ENCODE peak calls at places on chromosomes 3 and 15, in five cellular contexts. One of them, this sample, is unnamed.
A peak's percentile ranks its signal among the peaks of the same experiment; 100 is the strongest.

GRCh38 chr3:174335324-174335723 is 523.8 kb upstream of the NAALADL2 start:
- DNase-seq in H1: no peak
- DNase-seq in K562: no peak
- DNase-seq in endothelial cell of umbilical vein: no peak
- DNase-seq in WTC11: no peak
- DNase-seq in this sample: no peak

GRCh38 chr15:70259640-70260066 is 161.9 kb upstream of the TLE3 start:
- DNase-seq in K562: peak; percentile 39
- DNase-seq in WTC11: peak; percentile 45
- DNase-seq in H1: no peak
- DNase-seq in endothelial cell of umbilical vein: no peak
- DNase-seq in this sample: peak; percentile 62

GRCh38 chr3:37197810-37198371 is 23.5 kb upstream of the LRRFIP2 start:
- DNase-seq in K562: no peak
- DNase-seq in WTC11: no peak
- DNase-seq in H1: no peak
- DNase-seq in endothelial cell of umbilical vein: no peak
- DNase-seq in this sample: no peak

GRCh38 chr3:71112576-71112975 is 471.0 kb downstream of the FOXP1 start:
- DNase-seq in H1: no peak
- DNase-seq in K562: no peak
- DNase-seq in WTC11: no peak
- DNase-seq in endothelial cell of umbilical vein: peak; percentile 45
- DNase-seq in this sample: no peak

GRCh38 chr15:61374848-61375247 is 145.7 kb upstream of the RORA start:
- DNase-seq in WTC11: no peak
- DNase-seq in K562: no peak
- DNase-seq in endothelial cell of umbilical vein: no peak
- DNase-seq in H1: no peak
- DNase-seq in this sample: no peak

GRCh38 chr3:54376941-54377578 is 254.7 kb downstream of the CACNA2D3 start:
- DNase-seq in endothelial cell of umbilical vein: no peak
- DNase-seq in WTC11: no peak
- DNase-seq in H1: no peak
- DNase-seq in K562: no peak
- DNase-seq in this sample: no peak

GRCh38 chr3:122680381-122681293 is at the start of gene PARP14:
- DNase-seq in H1: peak; percentile 75
- DNase-seq in K562: peak; percentile 58
- DNase-seq in endothelial cell of umbilical vein: peak; percentile 77
- DNase-seq in WTC11: peak; percentile 66
- DNase-seq in this sample: peak; percentile 52

GRCh38 chr15:71559098-71559497 is 251.3 kb upstream of the NR2E3 start:
- DNase-seq in WTC11: no peak
- DNase-seq in K562: no peak
- DNase-seq in endothelial cell of umbilical vein: no peak
- DNase-seq in H1: no peak
- DNase-seq in this sample: no peak

GRCh38 chr15:73079570-73079969 is 27.3 kb downstream of the NEO1 start:
- DNase-seq in H1: no peak
- DNase-seq in WTC11: no peak
- DNase-seq in endothelial cell of umbilical vein: peak; percentile 83
- DNase-seq in K562: no peak
- DNase-seq in this sample: no peak

GRCh38 chr3:62134061-62134496 is 239.3 kb downstream of the FEZF2 start:
- DNase-seq in WTC11: no peak
- DNase-seq in H1: no peak
- DNase-seq in endothelial cell of umbilical vein: peak; percentile 74
- DNase-seq in K562: no peak
- DNase-seq in this sample: no peak

GRCh38 chr15:26889298-26889898 is 22.5 kb downstream of the GABRA5 start:
- DNase-seq in endothelial cell of umbilical vein: peak; percentile 75
- DNase-seq in H1: peak; percentile 76
- DNase-seq in K562: peak; percentile 44
- DNase-seq in WTC11: peak; percentile 74
- DNase-seq in this sample: peak; percentile 48

GRCh38 chr15:39587291-39587909 is 6.5 kb downstream of the THBS1 start:
- DNase-seq in H1: no peak
- DNase-seq in endothelial cell of umbilical vein: peak; percentile 74
- DNase-seq in K562: no peak
- DNase-seq in WTC11: no peak
- DNase-seq in this sample: no peak

GRCh38 chr3:144187531-144188230 is 216.1 kb downstream of the DIPK2A start:
- DNase-seq in endothelial cell of umbilical vein: no peak
- DNase-seq in K562: no peak
- DNase-seq in H1: no peak
- DNase-seq in WTC11: no peak
- DNase-seq in this sample: no peak

GRCh38 chr15:29570121-29570930 is 251.9 kb downstream of the TJP1 start:
- DNase-seq in WTC11: peak; percentile 58
- DNase-seq in H1: peak; percentile 70
- DNase-seq in endothelial cell of umbilical vein: peak; percentile 2
- DNase-seq in K562: no peak
- DNase-seq in this sample: no peak

GRCh38 chr3:33364531-33365128 is 75.6 kb downstream of the UBP1 start:
- DNase-seq in endothelial cell of umbilical vein: no peak
- DNase-seq in K562: no peak
- DNase-seq in WTC11: no peak
- DNase-seq in H1: no peak
- DNase-seq in this sample: no peak

GRCh38 chr3:169907476-169907875 is 3.9 kb upstream of the SAMD7 start:
- DNase-seq in H1: no peak
- DNase-seq in endothelial cell of umbilical vein: no peak
- DNase-seq in WTC11: no peak
- DNase-seq in K562: no peak
- DNase-seq in this sample: no peak
- TF ChIP-seq JUN in H1: no peak
- TF ChIP-seq JUN in endothelial cell of umbilical vein: no peak
- TF ChIP-seq JUN in WTC11: no peak
- TF ChIP-seq JUN in K562: no peak
- TF ChIP-seq JUN in this sample: no peak

DNA sequence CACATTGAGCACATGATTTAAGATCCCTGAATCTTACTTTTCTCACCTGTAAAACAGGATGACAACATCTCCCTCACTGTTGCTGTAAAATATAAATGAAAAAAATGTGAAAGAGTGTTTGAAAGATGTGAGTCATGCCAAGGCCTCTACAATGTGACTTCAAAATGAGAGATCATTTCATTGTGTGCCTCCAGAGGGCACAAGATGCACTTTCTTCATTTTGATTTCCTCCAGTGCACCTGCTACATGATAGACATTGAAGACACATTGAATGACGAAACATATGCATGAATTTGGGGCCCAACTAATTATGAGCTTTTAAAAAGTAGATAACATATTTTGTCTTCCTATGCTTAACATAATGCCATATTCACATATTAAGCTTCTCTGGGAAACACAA is 170.3 kb downstream of the MOBP start:
- DNase-seq in endothelial cell of umbilical vein: peak; percentile 82
- DNase-seq in H1: no peak
- DNase-seq in K562: peak; percentile 35
- DNase-seq in WTC11: no peak
- DNase-seq in this sample: peak; percentile 62
- TF ChIP-seq JUN in endothelial cell of umbilical vein: peak; percentile 64
- TF ChIP-seq JUN in H1: no peak
- TF ChIP-seq JUN in K562: no peak
- TF ChIP-seq JUN in WTC11: no peak
- TF ChIP-seq JUN in this sample: no peak

GRCh38 chr3:119898478-119899177 is 116.7 kb downstream of the NR1I2 start:
- DNase-seq in H1: no peak
- DNase-seq in WTC11: no peak
- DNase-seq in endothelial cell of umbilical vein: no peak
- DNase-seq in K562: no peak
- DNase-seq in this sample: no peak
- TF ChIP-seq JUN in H1: no peak
- TF ChIP-seq JUN in WTC11: no peak
- TF ChIP-seq JUN in endothelial cell of umbilical vein: no peak
- TF ChIP-seq JUN in K562: no peak
- TF ChIP-seq JUN in this sample: no peak

GRCh38 chr15:52528465-52529288 is at the start of gene MYO5A:
- DNase-seq in endothelial cell of umbilical vein: peak; percentile 75
- DNase-seq in H1: peak; percentile 79
- DNase-seq in K562: peak; percentile 82
- DNase-seq in WTC11: peak; percentile 78
- DNase-seq in this sample: peak; percentile 85

GRCh38 chr15:52527196-52527897 is 1.3 kb downstream of the MYO5A start:
- DNase-seq in K562: no peak
- DNase-seq in WTC11: no peak
- DNase-seq in H1: no peak
- DNase-seq in endothelial cell of umbilical vein: peak; percentile 12
- DNase-seq in this sample: no peak

GRCh38 chr15:52527898-52528464 is 699 bp downstream of the MYO5A start:
- DNase-seq in WTC11: no peak
- DNase-seq in endothelial cell of umbilical vein: peak; percentile 57
- DNase-seq in H1: peak; percentile 51
- DNase-seq in K562: no peak
- DNase-seq in this sample: peak; percentile 34

GRCh38 chr15:52529940-52530339 is 1.3 kb upstream of the MYO5A start:
- DNase-seq in H1: no peak
- DNase-seq in endothelial cell of umbilical vein: no peak
- DNase-seq in K562: no peak
- DNase-seq in WTC11: no peak
- DNase-seq in this sample: no peak

DNA sequence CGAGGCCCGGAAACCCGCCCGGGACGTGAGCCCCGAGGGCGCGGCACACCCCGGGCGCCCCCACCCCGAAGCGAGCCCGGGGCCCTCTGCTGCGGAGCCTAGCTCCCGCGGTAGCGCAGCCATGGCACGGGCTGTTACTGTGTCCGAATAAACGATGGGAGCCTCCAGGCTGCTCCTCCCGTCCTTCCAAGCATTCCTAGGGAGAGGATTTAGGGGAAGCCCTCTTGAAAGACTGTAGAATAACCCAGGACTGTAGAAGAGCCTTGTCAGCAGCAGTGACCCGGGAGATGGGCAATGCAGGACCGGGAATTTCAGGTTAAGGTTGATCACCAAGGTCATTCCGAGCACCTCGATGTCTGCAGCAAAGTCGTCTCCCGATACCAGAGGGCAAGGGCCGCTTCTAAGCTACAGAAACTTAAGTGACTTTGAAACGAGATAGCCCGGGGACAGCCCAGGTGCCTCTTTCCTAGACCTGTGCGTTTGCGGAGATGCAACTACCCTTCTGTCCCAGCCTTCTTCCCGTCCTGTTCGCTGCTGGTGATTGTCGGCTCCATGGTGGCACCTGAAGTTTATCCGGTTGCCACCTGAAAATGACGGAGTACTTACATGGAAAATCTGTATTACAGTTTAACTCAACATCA is 729 bp upstream of the MYO5A start:
- DNase-seq in K562: no peak
- DNase-seq in endothelial cell of umbilical vein: no peak
- DNase-seq in WTC11: peak; percentile 25
- DNase-seq in H1: peak; percentile 81
- DNase-seq in this sample: no peak
- TF ChIP-seq JUN in K562: no peak
- TF ChIP-seq JUN in endothelial cell of umbilical vein: no peak
- TF ChIP-seq JUN in WTC11: no peak
- TF ChIP-seq JUN in H1: no peak
- TF ChIP-seq JUN in this sample: no peak

DNA sequence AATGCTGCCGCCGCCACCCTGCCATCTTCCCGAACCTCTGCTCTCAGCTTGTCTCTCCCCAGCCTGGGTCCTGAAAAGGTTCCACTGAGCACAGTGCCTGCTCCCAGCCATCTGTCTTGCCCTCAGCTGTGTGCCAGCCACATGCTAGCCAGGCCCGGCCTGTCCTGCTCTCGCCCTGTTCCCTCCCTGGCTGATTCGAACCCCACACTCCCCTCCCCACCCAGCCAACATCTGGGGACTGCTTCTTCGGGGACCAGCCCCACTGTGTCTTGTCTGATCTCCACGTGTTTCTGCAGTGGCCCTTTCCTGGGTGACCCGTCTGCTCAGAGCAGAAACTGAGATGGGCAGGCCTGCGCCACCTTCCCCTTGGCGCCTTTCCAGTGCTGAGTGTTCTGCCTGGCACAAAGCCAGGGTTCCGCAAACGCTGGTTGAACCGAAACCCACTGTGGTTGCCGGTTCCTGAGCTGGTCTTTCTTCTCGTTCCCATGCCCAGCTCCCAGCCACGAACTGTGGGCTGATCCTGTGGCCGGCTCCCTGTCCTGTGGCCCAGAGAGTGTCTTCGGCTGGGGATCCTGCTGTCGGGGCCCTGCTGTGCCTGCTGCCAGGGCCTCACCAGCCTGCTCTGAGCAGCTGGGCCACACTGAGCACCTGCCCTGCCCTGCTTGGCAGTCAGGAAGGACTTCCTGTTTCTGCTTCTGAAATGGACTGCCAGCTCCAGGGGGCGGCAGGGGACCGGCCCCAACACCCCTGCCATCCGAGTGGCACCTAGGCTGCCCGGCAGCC is 62.7 kb upstream of the KLF13 start:
- DNase-seq in H1: peak; percentile 41
- DNase-seq in endothelial cell of umbilical vein: peak; percentile 10
- DNase-seq in K562: no peak
- DNase-seq in WTC11: peak; percentile 7
- DNase-seq in this sample: no peak
- TF ChIP-seq JUN in H1: no peak
- TF ChIP-seq JUN in endothelial cell of umbilical vein: no peak
- TF ChIP-seq JUN in K562: no peak
- TF ChIP-seq JUN in WTC11: no peak
- TF ChIP-seq JUN in this sample: no peak

DNA sequence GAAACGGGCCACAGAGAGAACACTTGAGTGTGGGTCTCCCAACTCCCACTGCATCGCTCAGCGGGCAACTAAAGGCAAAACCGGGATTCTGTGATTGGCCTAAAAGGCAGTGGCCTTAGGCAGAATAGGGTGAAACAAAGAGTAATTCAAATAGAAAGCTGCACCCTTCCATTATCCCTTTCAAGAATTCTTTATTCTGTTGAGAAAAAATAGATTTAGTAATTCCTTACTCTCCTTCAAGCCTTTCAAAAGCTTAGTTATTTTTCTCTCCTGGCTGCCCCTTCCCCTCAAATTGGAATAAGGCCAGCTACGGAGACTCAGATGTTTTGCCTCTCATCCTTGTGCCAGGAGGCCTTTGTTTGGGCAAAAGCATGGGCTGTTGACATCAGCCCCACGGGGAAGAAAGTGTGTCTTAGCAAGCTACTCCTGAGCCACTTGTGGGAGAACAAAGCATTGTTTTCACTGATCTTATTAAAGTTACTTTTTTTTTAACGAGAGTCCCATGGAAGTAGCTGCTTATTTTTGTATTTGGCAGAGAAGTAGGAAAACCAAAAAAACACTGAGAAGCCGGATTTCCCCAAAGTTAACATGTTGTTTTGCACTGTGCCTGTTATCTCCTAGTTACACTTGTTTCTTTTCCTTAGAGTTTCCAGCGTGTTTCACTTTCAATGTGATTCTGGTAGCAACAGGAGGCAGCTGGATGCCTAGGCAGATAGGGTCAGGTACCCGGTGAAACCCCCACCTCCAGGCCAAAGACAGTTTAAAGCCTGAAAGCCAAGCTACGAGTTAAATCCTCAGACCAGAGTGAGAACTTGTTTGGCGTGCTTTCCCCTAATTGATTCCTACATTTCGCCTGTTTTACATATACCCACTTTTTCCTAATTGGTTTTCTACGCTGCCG is 2.2 kb downstream of the ST6GAL1 start:
- DNase-seq in WTC11: no peak
- DNase-seq in H1: no peak
- DNase-seq in K562: peak; percentile 28
- DNase-seq in endothelial cell of umbilical vein: peak; percentile 96
- DNase-seq in this sample: no peak
- TF ChIP-seq JUN in WTC11: no peak
- TF ChIP-seq JUN in H1: no peak
- TF ChIP-seq JUN in K562: no peak
- TF ChIP-seq JUN in endothelial cell of umbilical vein: no peak
- TF ChIP-seq JUN in this sample: no peak